ENCODE peak calls at places on chromosomes 7 and 10, in four cellular contexts. U is psoas muscle, L is heart left ventricle, X is HCT116. N is an unnamed sample.

GRCh38 chr7:38198356-38198755 is 20.3 kb downstream of the STARD3NL start:
- DNase-seq in U (no peak), L (no peak), X (no peak), N (no peak)

GRCh38 chr10:3689871-3690510 is 95.0 kb downstream of the KLF6 start:
- DNase-seq in X (no peak), L (no peak), U (no peak), N (no peak)

GRCh38 chr7:3091631-3092030 is 48.0 kb upstream of the CARD11 start:
- DNase-seq in U (no peak), X (no peak), L (no peak), N (no peak)

GRCh38 chr7:152351168-152351567 is 84.6 kb downstream of the KMT2C start:
- DNase-seq in L (no peak), X (no peak), U (no peak), N (no peak)

GRCh38 chr7:30476401-30477145 is 2.0 kb downstream of the NOD1 start:
- DNase-seq in X (no peak), U (no peak), L (no peak), N (no peak)

GRCh38 chr10:35561670-35562069 is 43.5 kb upstream of the GJD4 start:
- DNase-seq in X (no peak), U (no peak), L (peak; percentile 57), N (no peak)

GRCh38 chr7:15837627-15838026 is 151.1 kb upstream of the MEOX2 start:
- DNase-seq in L (no peak), X (no peak), U (peak; percentile 14), N (peak; percentile 40)

GRCh38 chr7:139738101-139738489 is 39.7 kb downstream of the HIPK2 start:
- DNase-seq in X (no peak), L (no peak), U (no peak), N (no peak)

GRCh38 chr7:55275291-55276200 is 89.6 kb upstream of the LANCL2 start:
- DNase-seq in U (no peak), L (no peak), X (no peak), N (no peak)

GRCh38 chr7:92266415-92267241 is 20.9 kb downstream of the ANKIB1 start:
- DNase-seq in L (no peak), X (no peak), U (no peak), N (no peak)

GRCh38 chr7:29494350-29494749 is 69.3 kb upstream of the PRR15 start:
- DNase-seq in L (no peak), X (no peak), U (no peak), N (no peak)

DNA sequence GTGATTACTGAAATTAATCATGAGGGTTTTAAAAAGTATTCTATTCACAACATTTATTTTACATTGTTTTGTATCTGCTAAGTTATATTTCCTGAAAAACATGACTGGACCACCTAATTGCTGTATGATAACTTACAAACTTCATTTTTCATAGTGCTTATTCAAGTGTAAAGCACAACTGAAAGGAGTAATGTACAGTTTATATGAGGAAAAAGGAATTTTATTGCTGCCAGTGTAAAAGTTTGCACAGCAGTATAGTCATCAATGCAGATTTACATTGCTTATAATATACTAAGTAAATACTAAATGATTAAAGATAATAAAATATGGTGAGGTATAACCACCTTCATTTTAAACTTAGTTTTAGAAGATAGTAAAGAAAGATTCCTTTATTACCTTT is 4.0 kb downstream of the PTEN start:
- DNase-seq in U (no peak), X (no peak), L (no peak), N (no peak)
- H3K4me1 ChIP-seq in U (peaks cover 42% of the 10 kb centered on the region), X (peaks cover 10% of the 10 kb centered on the region), L (no peaks in the 10 kb centered on the region), N (peaks cover 19% of the 10 kb centered on the region)

GRCh38 chr10:75231672-75232581 is 3.8 kb downstream of the COMTD1 start:
- DNase-seq in L (no peak), U (no peak), X (no peak), N (no peak)
- H3K27ac ChIP-seq in L (no peak overlapping the region), U (peak overlapping the region; percentile 91), X (no peak overlapping the region), N (no peak overlapping the region)

GRCh38 chr7:87347682-87348081 is 2.2 kb downstream of the CROT start:
- DNase-seq in X (no peak), U (no peak), L (no peak), N (no peak)

GRCh38 chr7:87345962-87346371 is 503 bp downstream of the CROT start:
- DNase-seq in X (no peak), U (no peak), L (no peak), N (no peak)

GRCh38 chr7:87344446-87344845 is 1.0 kb upstream of the CROT start:
- DNase-seq in X (no peak), L (no peak), U (no peak), N (no peak)

GRCh38 chr7:87345166-87345927 is at the start of gene CROT:
- DNase-seq in L (peak; percentile 98), U (peak; percentile 97), X (no peak), N (peak; percentile 98)

GRCh38 chr7:87347207-87347606 is 1.7 kb downstream of the CROT start:
- DNase-seq in L (no peak), U (no peak), X (no peak), N (no peak)
- H3K4me3 ChIP-seq in L (no peak overlapping the region), U (no peak overlapping the region), X (no peak overlapping the region), N (no peak overlapping the region)

GRCh38 chr10:88705951-88706350 is at the start of gene LIPK:
- DNase-seq in X (no peak), L (no peak), U (no peak), N (no peak)
- H3K4me1 ChIP-seq in X (peaks cover 29% of the 10 kb centered on the region), L (no peaks in the 10 kb centered on the region), U (no peaks in the 10 kb centered on the region), N (no peaks in the 10 kb centered on the region)

GRCh38 chr10:90964781-90965462 is 44.0 kb upstream of the ANKRD1 start:
- DNase-seq in L (no peak), X (no peak), U (no peak), N (no peak)
- H3K27ac ChIP-seq in L (peak overlapping the region; percentile 72), X (no peak overlapping the region), U (no peak overlapping the region), N (no peak overlapping the region)

GRCh38 chr10:122984708-122985107 is 4.5 kb downstream of the PSTK start:
- DNase-seq in L (no peak), X (no peak), U (no peak), N (no peak)

GRCh38 chr10:122983898-122984297 is 3.7 kb downstream of the PSTK start:
- DNase-seq in U (no peak), X (no peak), L (no peak), N (no peak)

GRCh38 chr10:122974543-122975064 is 5.6 kb upstream of the PSTK start:
- DNase-seq in X (no peak), L (no peak), U (no peak), N (no peak)

GRCh38 chr10:122981066-122981464 is 864 bp downstream of the PSTK start:
- DNase-seq in U (no peak), L (no peak), X (peak; percentile 34), N (no peak)

GRCh38 chr10:122980209-122981065 is at the start of gene PSTK:
- DNase-seq in U (peak; percentile 92), L (peak; percentile 94), X (peak; percentile 94), N (peak; percentile 93)
- H3K4me3 ChIP-seq in U (peak within 1 kb of the TSS; percentile 88), L (peak within 1 kb of the TSS; percentile 72), X (peak within 1 kb of the TSS; percentile 52), N (peak within 1 kb of the TSS; percentile 64)

N was measured in tibial artery.